ENCODE peak calls at places on chromosomes 12 and 14, in seven cellular contexts. One of them, this sample, is unnamed.

GRCh38 chr14:99596071-99596627 is 7.9 kb downstream of the CCDC85C start:
- DNase-seq in mesendoderm: no peak
- DNase-seq in lung: peak; percentile 70
- DNase-seq in CD8-positive, alpha-beta memory T cell: no peak
- DNase-seq in AG09319: no peak
- DNase-seq in endodermal cell: no peak
- DNase-seq in LoVo: peak; percentile 40
- DNase-seq in this sample: peak; percentile 56

GRCh38 chr14:67728258-67728657 is 26.6 kb downstream of the RDH12 start:
- DNase-seq in AG09319: no peak
- DNase-seq in LoVo: no peak
- DNase-seq in endodermal cell: no peak
- DNase-seq in mesendoderm: no peak
- DNase-seq in CD8-positive, alpha-beta memory T cell: no peak
- DNase-seq in lung: no peak
- DNase-seq in this sample: no peak

GRCh38 chr14:70808023-70808401 is 1.3 kb downstream of the MAP3K9 start:
- DNase-seq in endodermal cell: no peak
- DNase-seq in CD8-positive, alpha-beta memory T cell: peak; percentile 62
- DNase-seq in AG09319: no peak
- DNase-seq in lung: peak; percentile 54
- DNase-seq in LoVo: peak; percentile 78
- DNase-seq in mesendoderm: peak; percentile 91
- DNase-seq in this sample: peak; percentile 70

GRCh38 chr14:77458249-77458950 is 507 bp downstream of the AHSA1 start:
- DNase-seq in CD8-positive, alpha-beta memory T cell: peak; percentile 24
- DNase-seq in lung: no peak
- DNase-seq in mesendoderm: peak; percentile 85
- DNase-seq in LoVo: peak; percentile 34
- DNase-seq in AG09319: no peak
- DNase-seq in endodermal cell: peak; percentile 81
- DNase-seq in this sample: peak; percentile 46

GRCh38 chr14:100213956-100214767 is 24.8 kb upstream of the YY1 start:
- DNase-seq in endodermal cell: peak; percentile 98
- DNase-seq in lung: peak; percentile 91
- DNase-seq in LoVo: peak; percentile 95
- DNase-seq in CD8-positive, alpha-beta memory T cell: peak; percentile 89
- DNase-seq in mesendoderm: peak; percentile 96
- DNase-seq in AG09319: peak; percentile 19
- DNase-seq in this sample: peak; percentile 93

GRCh38 chr12:6606331-6607131 is 648 bp downstream of the CHD4 start:
- DNase-seq in AG09319: no peak
- DNase-seq in LoVo: no peak
- DNase-seq in endodermal cell: peak; percentile 74
- DNase-seq in mesendoderm: peak; percentile 68
- DNase-seq in CD8-positive, alpha-beta memory T cell: peak; percentile 73
- DNase-seq in lung: peak; percentile 57
- DNase-seq in this sample: peak; percentile 59

GRCh38 chr12:80909370-80909769 is 28.4 kb downstream of the LIN7A start:
- DNase-seq in AG09319: no peak
- DNase-seq in LoVo: no peak
- DNase-seq in CD8-positive, alpha-beta memory T cell: no peak
- DNase-seq in endodermal cell: no peak
- DNase-seq in lung: no peak
- DNase-seq in mesendoderm: no peak
- DNase-seq in this sample: no peak

GRCh38 chr12:122788387-122788786 is 14.0 kb downstream of the CCDC62 start:
- DNase-seq in lung: no peak
- DNase-seq in mesendoderm: no peak
- DNase-seq in LoVo: no peak
- DNase-seq in endodermal cell: peak; percentile 33
- DNase-seq in AG09319: no peak
- DNase-seq in CD8-positive, alpha-beta memory T cell: no peak
- DNase-seq in this sample: peak; percentile 74

GRCh38 chr14:98112211-98112780 is 1159.7 kb downstream of the BCL11B start:
- DNase-seq in LoVo: no peak
- DNase-seq in AG09319: no peak
- DNase-seq in CD8-positive, alpha-beta memory T cell: no peak
- DNase-seq in mesendoderm: no peak
- DNase-seq in endodermal cell: no peak
- DNase-seq in lung: no peak
- DNase-seq in this sample: peak; percentile 16

GRCh38 chr12:40016960-40017359 is 88.9 kb downstream of the SLC2A13 start:
- DNase-seq in endodermal cell: no peak
- DNase-seq in LoVo: peak; percentile 79
- DNase-seq in lung: no peak
- DNase-seq in CD8-positive, alpha-beta memory T cell: no peak
- DNase-seq in mesendoderm: no peak
- DNase-seq in AG09319: no peak
- DNase-seq in this sample: peak; percentile 61

GRCh38 chr14:91367173-91368171 is 50.1 kb downstream of the CCDC88C start:
- DNase-seq in CD8-positive, alpha-beta memory T cell: peak; percentile 79
- DNase-seq in AG09319: no peak
- DNase-seq in lung: peak; percentile 88
- DNase-seq in LoVo: no peak
- DNase-seq in endodermal cell: no peak
- DNase-seq in mesendoderm: peak; percentile 64
- DNase-seq in this sample: peak; percentile 95

GRCh38 chr12:24561882-24562760 is 386.8 kb downstream of the BCAT1 start:
- DNase-seq in LoVo: no peak
- DNase-seq in mesendoderm: peak; percentile 93
- DNase-seq in lung: peak; percentile 64
- DNase-seq in CD8-positive, alpha-beta memory T cell: no peak
- DNase-seq in AG09319: no peak
- DNase-seq in endodermal cell: peak; percentile 94
- DNase-seq in this sample: peak; percentile 61

GRCh38 chr14:101219896-101220703 is 316.6 kb upstream of the RTL1 start:
- DNase-seq in LoVo: no peak
- DNase-seq in endodermal cell: peak; percentile 31
- DNase-seq in AG09319: no peak
- DNase-seq in CD8-positive, alpha-beta memory T cell: no peak
- DNase-seq in lung: no peak
- DNase-seq in mesendoderm: no peak
- DNase-seq in this sample: no peak

GRCh38 chr12:66552753-66553152 is 126.1 kb downstream of the GRIP1 start:
- DNase-seq in mesendoderm: no peak
- DNase-seq in CD8-positive, alpha-beta memory T cell: no peak
- DNase-seq in endodermal cell: no peak
- DNase-seq in LoVo: no peak
- DNase-seq in AG09319: no peak
- DNase-seq in lung: no peak
- DNase-seq in this sample: no peak

GRCh38 chr14:75144944-75145343 is 18.1 kb upstream of the NEK9 start:
- DNase-seq in AG09319: no peak
- DNase-seq in mesendoderm: no peak
- DNase-seq in lung: peak; percentile 31
- DNase-seq in endodermal cell: no peak
- DNase-seq in LoVo: no peak
- DNase-seq in CD8-positive, alpha-beta memory T cell: peak; percentile 35
- DNase-seq in this sample: no peak

GRCh38 chr12:16618256-16618655 is 12.3 kb upstream of the LMO3 start:
- DNase-seq in LoVo: no peak
- DNase-seq in CD8-positive, alpha-beta memory T cell: no peak
- DNase-seq in AG09319: no peak
- DNase-seq in endodermal cell: no peak
- DNase-seq in mesendoderm: no peak
- DNase-seq in lung: no peak
- DNase-seq in this sample: no peak

GRCh38 chr12:6062427-6063378 is 61.8 kb downstream of the VWF start:
- DNase-seq in endodermal cell: peak; percentile 94
- DNase-seq in mesendoderm: peak; percentile 69
- DNase-seq in lung: no peak
- DNase-seq in LoVo: peak; percentile 60
- DNase-seq in AG09319: no peak
- DNase-seq in CD8-positive, alpha-beta memory T cell: peak; percentile 69
- DNase-seq in this sample: peak; percentile 64

GRCh38 chr12:38149395-38150073 is 167.0 kb upstream of the ALG10B start:
- DNase-seq in CD8-positive, alpha-beta memory T cell: no peak
- DNase-seq in mesendoderm: no peak
- DNase-seq in lung: no peak
- DNase-seq in endodermal cell: no peak
- DNase-seq in AG09319: no peak
- DNase-seq in LoVo: no peak
- DNase-seq in this sample: peak; percentile 83

GRCh38 chr12:65811968-65812700 is 12.1 kb upstream of the HMGA2 start:
- DNase-seq in AG09319: no peak
- DNase-seq in CD8-positive, alpha-beta memory T cell: no peak
- DNase-seq in LoVo: no peak
- DNase-seq in endodermal cell: no peak
- DNase-seq in mesendoderm: no peak
- DNase-seq in lung: no peak
- DNase-seq in this sample: no peak